ENCODE peak calls at places on chromosomes 16 and 17, in seven cellular contexts. T is ovary, Y is tibial nerve, D is ascending aorta, H is upper lobe of right lung, Z is mesothelial cell of epicardium, R is BJ. M is an unnamed sample.

GRCh38 chr17:9765302-9765701 is 26.1 kb downstream of the DHRS7C start:
- DNase-seq in T (no peak), Y (no peak), D (no peak), H (no peak), Z (no peak), R (no peak), M (no peak)

GRCh38 chr17:50511058-50511457 is 2.8 kb downstream of the MYCBPAP start:
- DNase-seq in T (peak), Y (no peak), D (no peak), H (no peak), Z (no peak), R (no peak), M (no peak)

GRCh38 chr17:79779088-79779529 is 1.2 kb downstream of the CBX2 start:
- DNase-seq in T (no peak), Y (no peak), D (no peak), H (peak), Z (no peak), R (no peak), M (no peak)

GRCh38 chr16:79334127-79334526 is 266.4 kb downstream of the MAF start:
- DNase-seq in T (no peak), Y (no peak), D (no peak), H (no peak), Z (no peak), R (no peak), M (peak)

GRCh38 chr17:34504814-34505484 is 74.4 kb upstream of the TMEM132E start:
- DNase-seq in T (no peak), Y (no peak), D (no peak), H (no peak), Z (no peak), R (no peak), M (no peak)

GRCh38 chr16:76900285-76901263 is 290.4 kb upstream of the MON1B start:
- DNase-seq in T (no peak), Y (no peak), D (no peak), H (no peak), Z (no peak), R (no peak), M (no peak)

GRCh38 chr16:75494696-75495601 is at the start of gene CHST6:
- DNase-seq in T (no peak), Y (no peak), D (no peak), H (no peak), Z (no peak), R (no peak), M (peak)

GRCh38 chr16:86676216-86676800 is 98.0 kb downstream of the FOXL1 start:
- DNase-seq in T (no peak), Y (no peak), D (peak), H (no peak), Z (no peak), R (peak), M (no peak)

GRCh38 chr16:29898135-29898534 is 1.2 kb downstream of the SEZ6L2 start:
- DNase-seq in T (no peak), Y (no peak), D (no peak), H (no peak), Z (no peak), R (no peak), M (no peak)

GRCh38 chr16:84885024-84885910 is 65.5 kb downstream of the CRISPLD2 start:
- DNase-seq in T (no peak), Y (peak), D (no peak), H (no peak), Z (no peak), R (no peak), M (peak)

GRCh38 chr17:7889166-7889584 is 586 bp downstream of the CHD3 start:
- DNase-seq in T (peak), Y (peak), D (peak), H (peak), Z (peak), R (peak), M (peak)

GRCh38 chr17:57531648-57532486 is 213.2 kb downstream of the CCDC182 start:
- DNase-seq in T (no peak), Y (no peak), D (no peak), H (no peak), Z (no peak), R (no peak), M (no peak)

GRCh38 chr17:70095455-70095854 is 20.4 kb downstream of the KCNJ16 start:
- DNase-seq in T (no peak), Y (no peak), D (no peak), H (no peak), Z (no peak), R (no peak), M (no peak)

GRCh38 chr16:30430428-30430970 is 669 bp upstream of the DCTPP1 start:
- DNase-seq in T (no peak), Y (no peak), D (no peak), H (no peak), Z (no peak), R (no peak), M (no peak)

GRCh38 chr16:54446639-54447038 is 160.1 kb upstream of the IRX3 start:
- DNase-seq in T (no peak), Y (peak), D (peak), H (no peak), Z (no peak), R (no peak), M (no peak)

GRCh38 chr17:47896672-47897490 is 845 bp downstream of the SP2 start:
- DNase-seq in T (no peak), Y (no peak), D (no peak), H (no peak), Z (no peak), R (no peak), M (no peak)

GRCh38 chr17:350706-351435 is 1.7 kb downstream of the RPH3AL start:
- DNase-seq in T (peak), Y (peak), D (peak), H (peak), Z (no peak), R (no peak), M (no peak)

GRCh38 chr16:28609631-28610594 is at the start of gene SULT1A1:
- DNase-seq in T (no peak), Y (peak), D (peak), H (peak), Z (no peak), R (no peak), M (no peak)

GRCh38 chr17:8126306-8127066 is 2.6 kb upstream of the HES7 start:
- DNase-seq in T (peak), Y (peak), D (no peak), H (peak), Z (no peak), R (no peak), M (peak)

GRCh38 chr17:1087381-1088241 is 90.7 kb downstream of the TIMM22 start:
- DNase-seq in T (no peak), Y (peak), D (peak), H (peak), Z (no peak), R (no peak), M (peak)

GRCh38 chr17:81124377-81124776 is 40.9 kb upstream of the PVALEF start:
- DNase-seq in T (no peak), Y (no peak), D (no peak), H (no peak), Z (no peak), R (no peak), M (no peak)

DNA sequence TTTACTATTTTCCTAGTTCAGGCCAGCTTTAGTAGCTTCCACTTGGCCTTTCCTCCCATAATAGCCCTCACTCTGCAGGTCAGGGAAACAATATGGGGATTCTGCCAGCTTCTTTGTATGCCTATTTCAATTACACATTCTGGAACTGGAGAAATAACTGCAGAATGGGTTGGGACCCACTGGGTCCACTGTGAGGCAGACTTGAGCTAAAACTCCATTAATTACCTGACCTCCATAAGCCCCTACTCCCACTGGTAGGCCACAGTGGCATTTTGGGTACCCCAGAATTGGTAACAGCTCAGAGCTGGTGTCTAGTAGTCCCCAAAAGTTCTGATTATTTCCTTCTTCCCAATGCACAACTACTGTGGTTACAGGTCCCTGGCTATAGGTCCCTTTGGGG is 16.7 kb upstream of the TENT4B start:
- DNase-seq in T (no peak), Y (no peak), D (no peak), H (no peak), Z (no peak), R (no peak), M (no peak)
- TF ChIP-seq CTCF in T (no peak), Y (no peak), D (no peak), H (no peak), Z (no peak), R (peak), M (no peak)

GRCh38 chr16:59973966-59974365 is 1239.8 kb upstream of the GOT2 start:
- DNase-seq in T (no peak), Y (no peak), D (no peak), H (no peak), Z (no peak), R (no peak), M (no peak)
- TF ChIP-seq CTCF in T (no peak), Y (no peak), D (no peak), H (no peak), Z (no peak), R (no peak), M (no peak)

GRCh38 chr17:82128287-82128686 is 30.3 kb upstream of the FASN start:
- DNase-seq in T (no peak), Y (no peak), D (no peak), H (no peak), Z (no peak), R (no peak), M (no peak)

GRCh38 chr17:82127315-82127595 is 29.2 kb upstream of the FASN start:
- DNase-seq in T (no peak), Y (no peak), D (no peak), H (no peak), Z (no peak), R (no peak), M (no peak)

GRCh38 chr17:82127704-82128103 is 29.7 kb upstream of the FASN start:
- DNase-seq in T (no peak), Y (no peak), D (no peak), H (no peak), Z (no peak), R (no peak), M (no peak)

GRCh38 chr17:82126479-82127314 is 28.7 kb upstream of the FASN start:
- DNase-seq in T (no peak), Y (no peak), D (no peak), H (no peak), Z (no peak), R (no peak), M (no peak)

GRCh38 chr17:82129095-82129494 is 31.1 kb upstream of the FASN start:
- DNase-seq in T (no peak), Y (no peak), D (no peak), H (no peak), Z (no peak), R (no peak), M (no peak)
- TF ChIP-seq CTCF in T (no peak), Y (no peak), D (no peak), H (no peak), Z (no peak), R (no peak), M (no peak)

DNA sequence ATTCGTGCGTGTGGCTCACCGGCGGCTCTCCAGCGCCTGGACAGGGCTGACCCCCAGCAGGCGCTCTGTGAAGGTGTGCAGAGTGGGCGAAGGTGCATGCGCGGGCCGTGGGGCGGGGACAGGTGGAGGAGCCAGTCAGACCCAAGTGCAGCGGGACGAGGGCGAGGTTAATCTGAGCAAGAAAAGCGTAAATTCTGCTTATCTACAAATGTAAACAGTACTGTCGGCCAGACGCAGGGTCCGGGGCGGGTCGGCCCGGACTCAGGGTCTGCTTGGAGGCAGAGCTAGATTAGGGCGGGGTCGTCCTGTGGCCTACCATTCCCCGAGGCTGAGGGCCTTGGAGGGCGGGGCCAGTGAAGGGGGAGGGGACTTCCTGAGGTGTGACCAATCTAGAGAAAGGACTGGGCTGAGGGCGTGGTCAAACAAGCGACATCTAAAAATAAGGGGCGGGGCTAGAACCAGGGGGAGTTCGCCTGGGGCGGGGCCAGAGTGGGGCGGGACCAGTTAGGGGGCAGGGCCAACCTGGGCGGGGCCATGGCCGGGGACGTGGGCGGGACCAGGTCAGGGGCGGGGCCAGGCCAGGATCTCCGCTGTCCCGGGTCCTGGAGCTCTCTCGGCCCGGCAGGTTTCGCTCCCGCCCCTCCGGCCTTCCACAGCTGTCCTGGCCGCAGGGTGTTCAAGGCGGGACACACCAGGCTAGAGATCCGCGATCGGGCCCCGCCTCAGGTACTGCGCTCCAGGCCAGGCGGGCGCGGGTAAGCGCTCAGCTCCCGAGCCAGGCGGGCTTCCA is at the start of gene SEC14L5:
- DNase-seq in T (peak), Y (peak), D (peak), H (peak), Z (peak), R (peak), M (peak)
- TF ChIP-seq CTCF in T (no peak), Y (no peak), D (no peak), H (no peak), Z (no peak), R (no peak), M (no peak)

GRCh38 chr17:6426356-6427101 is 8.4 kb downstream of the AIPL1 start:
- DNase-seq in T (no peak), Y (no peak), D (no peak), H (no peak), Z (no peak), R (no peak), M (no peak)

GRCh38 chr17:6425407-6425806 is 9.5 kb downstream of the AIPL1 start:
- DNase-seq in T (no peak), Y (no peak), D (no peak), H (no peak), Z (no peak), R (no peak), M (no peak)

GRCh38 chr17:6428207-6428965 is 6.5 kb downstream of the AIPL1 start:
- DNase-seq in T (no peak), Y (no peak), D (no peak), H (no peak), Z (no peak), R (no peak), M (no peak)

GRCh38 chr17:6429266-6429665 is 5.7 kb downstream of the AIPL1 start:
- DNase-seq in T (no peak), Y (no peak), D (no peak), H (no peak), Z (no peak), R (no peak), M (no peak)

GRCh38 chr17:6427284-6427781 is 7.6 kb downstream of the AIPL1 start:
- DNase-seq in T (no peak), Y (no peak), D (no peak), H (no peak), Z (no peak), R (no peak), M (no peak)
- TF ChIP-seq CTCF in T (no peak), Y (no peak), D (no peak), H (no peak), Z (no peak), R (no peak), M (no peak)

GRCh38 chr16:88060524-88061219 is 109.4 kb downstream of the BANP start:
- DNase-seq in T (no peak), Y (no peak), D (no peak), H (no peak), Z (peak), R (no peak), M (no peak)
- TF ChIP-seq CTCF in T (no peak), Y (no peak), D (no peak), H (no peak), Z (no peak), R (no peak), M (no peak)

DNA sequence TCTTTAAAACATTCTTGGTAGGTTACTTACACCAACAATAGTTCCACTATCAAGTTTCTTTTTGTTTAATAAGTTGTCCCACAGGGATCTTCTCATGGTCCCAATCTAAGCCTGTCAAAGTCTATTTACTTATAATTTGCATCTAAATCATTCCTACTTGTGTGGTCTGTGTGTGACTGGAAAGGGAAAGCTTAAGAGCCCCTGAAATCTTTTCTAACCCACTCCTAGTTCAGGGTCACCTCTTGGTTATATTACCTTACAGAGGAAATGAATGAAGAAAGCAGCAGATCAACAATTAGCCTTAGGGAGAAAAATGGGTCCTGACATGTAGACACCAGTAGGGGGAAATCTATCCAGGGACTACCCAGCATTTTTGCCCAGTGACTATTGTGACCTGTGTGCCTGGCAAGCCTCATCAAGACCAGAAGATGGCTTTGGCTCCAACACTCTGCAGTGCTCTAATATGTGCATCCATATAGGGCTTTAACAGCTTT is 110.4 kb upstream of the HAS3 start:
- DNase-seq in T (no peak), Y (no peak), D (no peak), H (no peak), Z (no peak), R (no peak), M (no peak)
- TF ChIP-seq CTCF in T (no peak), Y (no peak), D (no peak), H (peak), Z (no peak), R (peak), M (peak)

DNA sequence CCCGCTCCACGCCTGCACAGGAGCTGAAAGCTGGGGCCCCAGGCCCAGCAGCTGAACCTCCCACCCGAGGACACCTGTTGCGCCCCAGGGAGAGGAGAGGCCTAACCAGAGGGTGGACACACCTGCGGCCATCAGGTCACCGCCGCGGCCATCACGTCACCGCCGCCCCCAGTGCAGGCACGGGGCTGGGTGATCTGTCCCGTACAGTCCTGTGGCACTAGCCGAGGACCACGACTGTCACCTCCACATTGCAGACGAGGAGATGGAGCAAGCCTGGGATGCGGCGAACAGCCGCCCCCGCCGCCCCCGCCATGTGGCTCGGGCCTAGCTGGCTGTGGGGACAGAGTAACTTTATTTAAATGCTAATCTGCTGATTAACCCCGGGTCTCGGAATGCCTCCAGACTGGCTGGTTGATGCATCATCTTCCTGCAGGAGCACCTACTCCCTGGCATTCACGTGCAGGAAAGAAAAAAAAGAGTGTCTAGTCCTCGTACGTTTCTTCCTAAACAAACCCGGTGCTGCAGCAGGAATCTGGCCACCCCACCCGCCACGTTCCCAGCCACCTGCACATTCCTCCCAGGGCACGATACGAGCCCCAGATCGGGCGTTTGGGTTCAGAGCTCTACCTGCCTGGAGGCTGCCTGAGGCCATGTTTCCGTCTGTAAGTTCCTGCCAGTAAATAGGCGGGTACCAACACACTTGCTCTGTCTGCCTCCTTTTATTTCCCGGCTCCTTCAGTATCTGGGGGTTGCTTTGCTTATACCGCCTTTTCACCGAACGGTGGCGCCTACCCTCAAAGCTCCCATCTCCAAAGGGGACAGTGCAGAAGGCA is 29.9 kb downstream of the PIEZO1 start:
- DNase-seq in T (no peak), Y (no peak), D (no peak), H (no peak), Z (no peak), R (no peak), M (no peak)
- TF ChIP-seq CTCF in T (no peak), Y (peak), D (no peak), H (no peak), Z (peak), R (peak), M (peak)

M was measured in neural crest cell.